ENCODE peak calls at places on chromosomes 2 and 18, in five cellular contexts. G, T, S, M and W are unnamed samples.

GRCh38 chr2:134927195-134927594 is 8.6 kb downstream of the CCNT2 start:
- DNase-seq in G (no peak), T (no peak), S (no peak), M (peak), W (peak)

GRCh38 chr2:77007668-77008067 is 514.5 kb downstream of the LRRTM4 start:
- DNase-seq in G (no peak), T (no peak), S (no peak), M (no peak), W (no peak)

GRCh38 chr2:130850788-130851623 is 14.3 kb downstream of the ARHGEF4 start:
- DNase-seq in G (no peak), T (no peak), S (no peak), M (no peak), W (no peak)

GRCh38 chr2:222688912-222689311 is 17.5 kb downstream of the MOGAT1 start:
- DNase-seq in G (no peak), T (no peak), S (no peak), M (no peak), W (no peak)

GRCh38 chr18:68150976-68151375 is 563.9 kb downstream of the TMX3 start:
- DNase-seq in G (no peak), T (no peak), S (no peak), M (no peak), W (peak)

GRCh38 chr2:215395687-215396460 is 40.0 kb downstream of the FN1 start:
- DNase-seq in G (no peak), T (no peak), S (no peak), M (no peak), W (no peak)

GRCh38 chr18:59067873-59068272 is 71.8 kb upstream of the SEC11C start:
- DNase-seq in G (no peak), T (no peak), S (no peak), M (peak), W (peak)

GRCh38 chr2:75587954-75588587 is 27.3 kb upstream of the EVA1A start:
- DNase-seq in G (no peak), T (no peak), S (no peak), M (peak), W (peak)

GRCh38 chr18:48861181-48861715 is 89.5 kb downstream of the SMAD7 start:
- DNase-seq in G (peak), T (no peak), S (no peak), M (no peak), W (no peak)

GRCh38 chr2:95034221-95034620 is 8.7 kb downstream of the MAL start:
- DNase-seq in G (no peak), T (no peak), S (no peak), M (no peak), W (no peak)

GRCh38 chr2:46268986-46269385 is 28.2 kb upstream of the EPAS1 start:
- DNase-seq in G (no peak), T (no peak), S (no peak), M (peak), W (peak)

GRCh38 chr2:185219981-185220380 is 518.6 kb upstream of the FSIP2 start:
- DNase-seq in G (no peak), T (no peak), S (no peak), M (no peak), W (peak)

GRCh38 chr2:60064687-60065361 is 488.6 kb downstream of the BCL11A start:
- DNase-seq in G (no peak), T (no peak), S (no peak), M (no peak), W (no peak)

GRCh38 chr2:68742638-68743037 is 8.0 kb downstream of the ARHGAP25 start:
- DNase-seq in G (no peak), T (no peak), S (no peak), M (no peak), W (no peak)

GRCh38 chr2:150554046-150554445 is 66.6 kb upstream of the RND3 start:
- DNase-seq in G (no peak), T (no peak), S (no peak), M (no peak), W (no peak)

GRCh38 chr18:7568426-7568825 is 1.3 kb downstream of the PTPRM start:
- DNase-seq in G (peak), T (peak), S (peak), M (peak), W (peak)

GRCh38 chr2:151391436-151391835 is 18.3 kb upstream of the RIF1 start:
- DNase-seq in G (no peak), T (no peak), S (no peak), M (no peak), W (no peak)

GRCh38 chr2:2887772-2888387 is 489.7 kb downstream of the EIPR1 start:
- DNase-seq in G (no peak), T (no peak), S (no peak), M (no peak), W (no peak)

GRCh38 chr2:111668274-111668616 is 215.7 kb downstream of the ANAPC1 start:
- DNase-seq in G (no peak), T (no peak), S (no peak), M (no peak), W (no peak)

GRCh38 chr2:45232824-45233223 is 223.6 kb upstream of the SIX2 start:
- DNase-seq in G (no peak), T (no peak), S (no peak), M (no peak), W (no peak)
- H3K27ac ChIP-seq in G (no peak), T (no peak), S (no peak), M (no peak), W (no peak)

GRCh38 chr2:109226128-109226527 is 97.1 kb downstream of the SH3RF3 start:
- DNase-seq in G (no peak), T (no peak), S (no peak), M (peak), W (peak)
- H3K27ac ChIP-seq in G (no peak), T (no peak), S (no peak), M (no peak), W (no peak)

GRCh38 chr2:217360781-217361485 is 501.1 kb upstream of the TNP1 start:
- DNase-seq in G (no peak), T (peak), S (no peak), M (peak), W (peak)
- H3K27ac ChIP-seq in G (no peak), T (no peak), S (peak), M (peak), W (peak)

GRCh38 chr2:10045561-10046355 is 2.4 kb downstream of the KLF11 start:
- DNase-seq in G (no peak), T (peak), S (no peak), M (no peak), W (no peak)
- H3K27ac ChIP-seq in G (no peak), T (peak), S (peak), M (no peak), W (no peak)

DNA sequence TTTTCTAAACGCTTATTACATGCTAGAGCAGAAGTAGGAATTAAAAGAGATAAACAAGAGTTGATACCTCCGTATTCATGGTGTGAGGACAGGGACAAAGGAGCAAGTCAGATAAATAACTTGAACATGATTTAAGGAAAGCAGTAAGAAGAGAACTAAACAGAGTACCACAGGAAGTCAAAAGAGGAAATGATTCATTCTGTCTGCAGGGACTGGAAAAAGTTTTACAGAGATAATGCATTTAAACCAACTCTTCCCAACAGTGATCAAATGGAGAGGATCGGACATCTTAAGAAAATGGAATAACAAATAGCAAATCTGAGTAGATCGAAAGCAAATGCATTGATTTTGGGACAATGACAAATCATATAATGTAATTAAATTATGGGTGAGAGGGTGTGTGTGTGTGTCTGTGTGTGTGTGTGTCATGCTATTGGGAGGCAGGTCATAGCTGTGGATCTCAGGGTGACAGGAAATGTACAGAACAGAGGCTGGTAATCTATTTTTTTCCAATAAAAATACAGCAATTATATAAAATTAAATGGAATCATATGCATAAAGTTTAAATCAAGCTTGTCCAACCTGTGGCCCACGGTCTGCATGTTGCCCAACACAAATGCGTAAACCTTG is 113.4 kb downstream of the MC4R start:
- DNase-seq in G (no peak), T (no peak), S (no peak), M (peak), W (peak)
- H3K27ac ChIP-seq in G (no peak), T (no peak), S (no peak), M (no peak), W (no peak)